ENCODE peak calls at places on chromosomes 11 and 22, in seven cellular contexts. Y is COR-L47, N is ACHN, F is breast epithelium, J is Peyer's patch, R is AG04450, W is T follicular helper cell. L is an unnamed sample.

GRCh38 chr11:8192016-8192895 is 23.4 kb upstream of the RIC3 start:
- DNase-seq in Y (peak), N (peak), F (no peak), J (peak), R (peak), W (peak), L (peak)

GRCh38 chr11:17790453-17790852 is 55.9 kb downstream of the KCNC1 start:
- DNase-seq in Y (no peak), N (no peak), F (no peak), J (no peak), R (peak), W (no peak), L (no peak)

GRCh38 chr11:60951909-60952741 is at the start of gene SLC15A3:
- DNase-seq in Y (no peak), N (peak), F (no peak), J (peak), R (no peak), W (no peak), L (no peak)

GRCh38 chr11:65615950-65616574 is 486 bp downstream of the PCNX3 start:
- DNase-seq in Y (no peak), N (peak), F (no peak), J (no peak), R (no peak), W (no peak), L (peak)

GRCh38 chr11:76591416-76591815 is 79.1 kb downstream of the LRRC32 start:
- DNase-seq in Y (peak), N (no peak), F (no peak), J (no peak), R (no peak), W (no peak), L (no peak)

GRCh38 chr11:134412508-134413333 is 679 bp upstream of the B3GAT1 start:
- DNase-seq in Y (peak), N (no peak), F (no peak), J (no peak), R (no peak), W (no peak), L (peak)

GRCh38 chr22:30252411-30253204 is 6.0 kb upstream of the LIF start:
- DNase-seq in Y (no peak), N (no peak), F (no peak), J (no peak), R (no peak), W (no peak), L (no peak)

GRCh38 chr22:39292002-39292401 is 27.4 kb downstream of the RPL3 start:
- DNase-seq in Y (no peak), N (peak), F (no peak), J (peak), R (no peak), W (no peak), L (no peak)

GRCh38 chr11:36051235-36052072 is 107.6 kb downstream of the LDLRAD3 start:
- DNase-seq in Y (no peak), N (no peak), F (no peak), J (no peak), R (no peak), W (no peak), L (no peak)

GRCh38 chr11:116053538-116053919 is 549.3 kb upstream of the CADM1 start:
- DNase-seq in Y (peak), N (no peak), F (no peak), J (no peak), R (no peak), W (no peak), L (peak)

GRCh38 chr22:19117111-19117512 is 5.1 kb downstream of the DGCR2 start:
- DNase-seq in Y (peak), N (no peak), F (no peak), J (peak), R (no peak), W (no peak), L (peak)

GRCh38 chr11:117807482-117808272 is 10.7 kb upstream of the DSCAML1 start:
- DNase-seq in Y (peak), N (peak), F (peak), J (peak), R (peak), W (peak), L (peak)

GRCh38 chr11:64364911-64365310 is 5.9 kb downstream of the RPS6KA4 start:
- DNase-seq in Y (no peak), N (no peak), F (no peak), J (no peak), R (no peak), W (no peak), L (no peak)